ENCODE peak calls at places on chromosomes 16 and 17, in ten cellular contexts. F, W, B, L, Q, Y, U, P, R and N are unnamed samples.

GRCh38 chr17:45370949-45371413 is 54.2 kb upstream of the MAP3K14 start:
- DNase-seq in F (no peak), W (no peak), B (peak; percentile 43), L (no peak), Q (no peak), Y (no peak), U (no peak), P (no peak), R (peak; percentile 79), N (no peak)

GRCh38 chr17:61647044-61647443 is 56.0 kb upstream of the NACA2 start:
- DNase-seq in F (no peak), W (no peak), B (no peak), L (no peak), Q (no peak), Y (no peak), U (no peak), P (peak; percentile 4), R (no peak), N (no peak)

GRCh38 chr17:15456972-15457722 is 10.3 kb downstream of the CDRT4 start:
- DNase-seq in F (no peak), W (no peak), B (no peak), L (no peak), Q (peak; percentile 71), Y (no peak), U (no peak), P (peak; percentile 99), R (no peak), N (no peak)

GRCh38 chr16:69917311-69917710 is 33.8 kb upstream of the CLEC18A start:
- DNase-seq in F (no peak), W (no peak), B (no peak), L (no peak), Q (no peak), Y (no peak), U (no peak), P (no peak), R (no peak), N (no peak)

GRCh38 chr16:10675221-10675620 is 19.5 kb downstream of the TEKT5 start:
- DNase-seq in F (no peak), W (no peak), B (no peak), L (no peak), Q (no peak), Y (no peak), U (no peak), P (no peak), R (no peak), N (no peak)

GRCh38 chr17:43581581-43581980 is 35.4 kb upstream of the ETV4 start:
- DNase-seq in F (no peak), W (no peak), B (no peak), L (no peak), Q (no peak), Y (no peak), U (no peak), P (no peak), R (no peak), N (no peak)

GRCh38 chr17:5544115-5544514 is 40.2 kb downstream of the NLRP1 start:
- DNase-seq in F (no peak), W (no peak), B (no peak), L (no peak), Q (no peak), Y (no peak), U (no peak), P (no peak), R (no peak), N (no peak)

GRCh38 chr16:10388987-10389386 is 3.1 kb downstream of the ATF7IP2 start:
- DNase-seq in F (no peak), W (no peak), B (no peak), L (no peak), Q (no peak), Y (no peak), U (no peak), P (no peak), R (no peak), N (no peak)

GRCh38 chr16:68936729-68937631 is 93.6 kb downstream of the TANGO6 start:
- DNase-seq in F (no peak), W (no peak), B (no peak), L (no peak), Q (no peak), Y (no peak), U (no peak), P (peak; percentile 27), R (no peak), N (no peak)

GRCh38 chr17:1552911-1553310 is 9.7 kb downstream of the PITPNA start:
- DNase-seq in F (no peak), W (no peak), B (no peak), L (no peak), Q (no peak), Y (peak; percentile 15), U (no peak), P (no peak), R (no peak), N (no peak)

GRCh38 chr17:76071497-76072148 is 694 bp downstream of the SRP68 start:
- DNase-seq in F (no peak), W (no peak), B (no peak), L (no peak), Q (no peak), Y (no peak), U (no peak), P (no peak), R (no peak), N (no peak)

GRCh38 chr17:63634163-63634562 is 11.9 kb downstream of the MAP3K3 start:
- DNase-seq in F (no peak), W (no peak), B (no peak), L (no peak), Q (peak; percentile 55), Y (no peak), U (no peak), P (no peak), R (no peak), N (no peak)

GRCh38 chr16:78522327-78522726 is 422.9 kb downstream of the WWOX start:
- DNase-seq in F (no peak), W (no peak), B (no peak), L (no peak), Q (no peak), Y (no peak), U (no peak), P (no peak), R (no peak), N (no peak)

GRCh38 chr17:51164911-51165679 is 1.1 kb upstream of the NME2 start:
- DNase-seq in F (no peak), W (no peak), B (peak; percentile 58), L (no peak), Q (peak; percentile 63), Y (no peak), U (no peak), P (no peak), R (peak; percentile 28), N (peak; percentile 8)

GRCh38 chr17:46771601-46772012 is 46.9 kb downstream of the WNT3 start:
- DNase-seq in F (no peak), W (no peak), B (no peak), L (no peak), Q (no peak), Y (peak; percentile 59), U (no peak), P (no peak), R (peak; percentile 47), N (no peak)

GRCh38 chr17:38464723-38465419 is 36.6 kb downstream of the ARHGAP23 start:
- DNase-seq in F (no peak), W (no peak), B (peak; percentile 65), L (no peak), Q (peak; percentile 93), Y (peak; percentile 83), U (no peak), P (no peak), R (peak; percentile 81), N (no peak)

GRCh38 chr16:75770051-75770450 is 43.8 kb upstream of the CPHXL start:
- DNase-seq in F (no peak), W (no peak), B (no peak), L (no peak), Q (no peak), Y (no peak), U (no peak), P (no peak), R (no peak), N (no peak)

GRCh38 chr17:40422990-40423611 is 5.4 kb upstream of the TOP2A start:
- DNase-seq in F (peak; percentile 5), W (no peak), B (peak; percentile 80), L (no peak), Q (no peak), Y (no peak), U (no peak), P (no peak), R (peak; percentile 64), N (no peak)

GRCh38 chr17:39776267-39776666 is 38.5 kb downstream of the GRB7 start:
- DNase-seq in F (no peak), W (no peak), B (no peak), L (no peak), Q (no peak), Y (no peak), U (peak; percentile 43), P (no peak), R (no peak), N (no peak)

GRCh38 chr17:77449373-77449907 is 308.7 kb downstream of the SEC14L1 start:
- DNase-seq in F (no peak), W (no peak), B (no peak), L (no peak), Q (no peak), Y (no peak), U (no peak), P (no peak), R (no peak), N (no peak)

GRCh38 chr16:12319464-12320030 is 343.0 kb downstream of the SNX29 start:
- DNase-seq in F (peak; percentile 60), W (no peak), B (no peak), L (no peak), Q (no peak), Y (no peak), U (no peak), P (no peak), R (no peak), N (no peak)

GRCh38 chr17:32912218-32912897 is 15.6 kb upstream of the TMEM98 start:
- DNase-seq in F (peak; percentile 53), W (no peak), B (peak; percentile 71), L (no peak), Q (peak; percentile 84), Y (peak; percentile 86), U (no peak), P (peak; percentile 59), R (peak; percentile 76), N (no peak)

GRCh38 chr16:9597967-9598730 is 506.7 kb downstream of the HAPSTR1 start:
- DNase-seq in F (no peak), W (no peak), B (no peak), L (no peak), Q (no peak), Y (no peak), U (no peak), P (no peak), R (no peak), N (no peak)

GRCh38 chr17:16945141-16945493 is 26.8 kb downstream of the TNFRSF13B start:
- DNase-seq in F (no peak), W (no peak), B (peak; percentile 38), L (no peak), Q (no peak), Y (no peak), U (no peak), P (no peak), R (no peak), N (no peak)